ENCODE peak calls at places on chromosome 5, in eight cellular contexts. M is fibroblast of the aortic adventitia, T is AG10803, V is heart left ventricle, L is AG04449, W is cardiac fibroblast, X is osteocyte, U is lower lobe of right lung. P is an unnamed sample.
A peak's percentile ranks its signal among the peaks of the same experiment; 100 is the strongest.

GRCh38 chr5:112691758-112692157 is 45.9 kb upstream of the APC start:
- DNase-seq in M (peak; percentile 54), V (no peak), L (no peak), T (no peak), U (no peak), W (peak; percentile 70), X (no peak), P (peak; percentile 25)

GRCh38 chr5:177457239-177458121 is 10.9 kb downstream of the PRR7 start:
- DNase-seq in X (peak; percentile 95), W (peak; percentile 97), V (peak; percentile 87), T (peak; percentile 96), L (peak; percentile 71), M (peak; percentile 95), U (peak; percentile 83), P (peak; percentile 92)

GRCh38 chr5:80711216-80711615 is 56.4 kb upstream of the DHFR start:
- DNase-seq in U (no peak), X (no peak), W (no peak), V (no peak), M (no peak), L (no peak), T (no peak), P (no peak)

GRCh38 chr5:78288246-78288645 is 6.3 kb downstream of the AP3B1 start:
- DNase-seq in L (no peak), T (no peak), W (peak; percentile 17), M (no peak), U (no peak), X (no peak), V (no peak), P (no peak)

GRCh38 chr5:143355710-143356109 is 47.8 kb downstream of the NR3C1 start:
- DNase-seq in M (peak; percentile 95), L (peak; percentile 74), U (no peak), V (peak; percentile 74), T (peak; percentile 92), W (peak; percentile 97), X (no peak), P (no peak)

GRCh38 chr5:179907570-179908324 is at the start of gene TBC1D9B:
- DNase-seq in X (no peak), L (no peak), M (peak; percentile 65), U (peak; percentile 82), V (peak; percentile 80), W (peak; percentile 62), T (peak; percentile 61), P (peak; percentile 90)

GRCh38 chr5:103674321-103674720 is 111.7 kb upstream of the NUDT12 start:
- DNase-seq in V (no peak), W (no peak), X (no peak), M (peak; percentile 0), U (no peak), L (no peak), T (no peak), P (no peak)

GRCh38 chr5:176438959-176439757 is 9.0 kb upstream of the FAF2 start:
- DNase-seq in T (peak; percentile 62), V (no peak), W (peak; percentile 70), L (peak; percentile 52), M (no peak), U (no peak), X (no peak), P (no peak)

GRCh38 chr5:168076561-168076991 is 214.9 kb upstream of the WWC1 start:
- DNase-seq in X (peak; percentile 88), T (peak; percentile 96), W (peak; percentile 14), V (peak; percentile 57), L (peak; percentile 79), U (peak; percentile 53), M (peak; percentile 14), P (no peak)

GRCh38 chr5:50667079-50667652 is 729 bp downstream of the PARP8 start:
- DNase-seq in T (peak; percentile 48), X (no peak), M (peak; percentile 54), V (peak; percentile 71), L (no peak), U (peak; percentile 82), W (peak; percentile 69), P (peak; percentile 20)

GRCh38 chr5:20556364-20556763 is 568.4 kb upstream of the CDH18 start:
- DNase-seq in U (no peak), V (no peak), X (no peak), L (no peak), W (peak; percentile 42), M (peak; percentile 30), T (no peak), P (no peak)

GRCh38 chr5:27137329-27137728 is 98.9 kb upstream of the CDH9 start:
- DNase-seq in W (no peak), M (no peak), X (no peak), V (no peak), L (no peak), T (no peak), U (no peak), P (no peak)

GRCh38 chr5:179187681-179188575 is 127.8 kb downstream of the ZNF354C start:
- DNase-seq in T (no peak), W (no peak), U (peak; percentile 19), X (no peak), M (no peak), V (no peak), L (no peak), P (no peak)

GRCh38 chr5:14781106-14781505 is 90.5 kb downstream of the ANKH start:
- DNase-seq in V (no peak), L (no peak), M (no peak), T (no peak), W (no peak), X (no peak), U (no peak), P (peak; percentile 33)

GRCh38 chr5:39055760-39056393 is 18.3 kb downstream of the RICTOR start:
- DNase-seq in W (no peak), V (no peak), U (no peak), L (no peak), X (no peak), M (no peak), T (peak; percentile 9), P (no peak)

GRCh38 chr5:27315541-27316282 is 277.3 kb upstream of the CDH9 start:
- DNase-seq in V (no peak), L (peak; percentile 45), T (peak; percentile 77), W (peak; percentile 73), M (peak; percentile 75), U (no peak), X (no peak), P (no peak)

DNA sequence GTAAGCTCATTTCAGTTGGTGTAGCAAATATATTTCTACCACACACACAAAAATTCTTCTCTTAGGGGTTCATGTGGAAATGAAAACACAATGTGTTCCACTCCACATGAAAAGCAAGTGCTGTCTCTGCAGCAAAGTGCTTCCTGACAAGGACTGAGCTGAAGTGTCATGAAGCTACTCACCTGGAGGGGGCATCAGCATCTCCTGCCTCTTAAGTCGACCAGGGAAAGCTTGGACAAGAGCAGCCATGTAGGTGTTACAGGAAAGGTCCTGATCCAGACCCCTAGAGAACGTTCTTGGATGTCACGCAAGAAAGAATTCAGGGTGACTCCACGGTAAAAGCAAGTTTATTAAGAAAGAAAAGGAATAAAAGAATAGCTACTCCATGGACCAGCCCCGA is 62.8 kb downstream of the SV2C start:
- DNase-seq in V (no peak), M (peak; percentile 1), L (no peak), U (no peak), X (no peak), W (no peak), T (no peak), P (peak; percentile 18)
- TF ChIP-seq CTCF in V (no peak), M (no peak), L (no peak), U (no peak), X (peak; percentile 8), W (no peak), T (no peak), P (peak; percentile 24)

GRCh38 chr5:119743927-119744326 is 114.6 kb downstream of the FAM170A start:
- DNase-seq in U (no peak), M (peak; percentile 40), T (peak; percentile 3), W (peak; percentile 65), X (no peak), V (no peak), L (no peak), P (peak; percentile 47)
- TF ChIP-seq CTCF in U (peak; percentile 32), M (peak; percentile 31), T (no peak), W (peak; percentile 30), X (peak; percentile 42), V (peak; percentile 17), L (no peak), P (peak; percentile 69)

GRCh38 chr5:130198927-130199326 is 294.7 kb downstream of the CHSY3 start:
- DNase-seq in V (no peak), X (no peak), M (peak; percentile 32), W (peak; percentile 58), L (no peak), T (peak; percentile 30), U (no peak), P (peak; percentile 7)
- TF ChIP-seq CTCF in V (no peak), X (peak; percentile 40), M (peak; percentile 24), W (peak; percentile 42), L (peak; percentile 26), T (peak; percentile 47), U (no peak), P (no peak)

DNA sequence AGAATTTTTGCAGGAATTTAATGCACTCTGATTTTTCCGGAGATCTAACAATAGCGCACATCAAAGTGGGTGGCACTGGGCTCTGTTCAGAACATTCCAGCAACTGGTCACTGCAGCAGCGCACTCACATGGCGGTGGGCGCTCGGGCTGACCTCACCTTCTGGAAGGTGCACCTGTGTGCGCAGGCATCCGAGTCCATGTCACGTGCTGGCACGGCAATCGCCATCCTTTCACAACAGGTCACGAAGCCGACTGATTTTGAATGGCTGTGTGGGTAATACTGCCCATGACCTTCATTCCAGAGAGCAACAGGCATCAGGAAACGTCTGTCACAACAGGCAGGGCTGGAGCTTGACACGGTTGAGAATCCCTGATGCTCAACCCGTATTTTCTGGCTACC is 18.7 kb upstream of the CLPTM1L start:
- DNase-seq in L (no peak), U (no peak), M (no peak), T (no peak), V (no peak), W (no peak), X (no peak), P (no peak)
- TF ChIP-seq CTCF in L (no peak), U (no peak), M (no peak), T (no peak), V (no peak), W (no peak), X (no peak), P (no peak)

GRCh38 chr5:133365326-133365725 is 247.0 kb downstream of the FSTL4 start:
- DNase-seq in U (no peak), X (peak; percentile 72), M (no peak), V (no peak), L (no peak), W (no peak), T (no peak), P (no peak)
- TF ChIP-seq CTCF in U (no peak), X (no peak), M (peak; percentile 6), V (no peak), L (peak; percentile 7), W (peak; percentile 9), T (no peak), P (no peak)

DNA sequence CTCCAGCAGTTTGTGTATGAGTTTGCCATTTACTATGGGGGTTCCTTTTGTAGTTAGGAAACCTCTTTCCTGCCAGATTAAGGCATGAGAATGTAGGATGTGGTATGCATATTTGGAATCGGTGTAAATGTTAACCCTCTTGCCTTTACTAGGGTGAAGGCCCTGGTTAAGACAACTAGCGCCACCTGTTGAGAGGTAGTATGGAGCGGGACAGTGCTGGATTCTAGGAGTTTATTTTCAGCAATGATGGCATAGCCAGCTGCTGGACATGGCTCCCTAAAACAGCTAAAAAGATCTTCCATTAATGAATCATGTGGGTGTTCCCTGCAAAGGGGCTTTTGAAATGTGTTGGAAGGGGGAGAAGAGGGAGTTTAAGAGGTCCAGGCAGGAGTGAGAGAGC is 30.7 kb upstream of the GPX3 start:
- DNase-seq in W (peak; percentile 10), M (no peak), V (no peak), T (no peak), X (no peak), U (no peak), L (no peak), P (no peak)
- TF ChIP-seq CTCF in W (peak; percentile 23), M (no peak), V (no peak), T (no peak), X (no peak), U (no peak), L (no peak), P (no peak)

GRCh38 chr5:2690293-2690692 is 61.2 kb downstream of the IRX2 start:
- DNase-seq in T (no peak), U (no peak), W (no peak), M (no peak), V (no peak), L (no peak), X (no peak), P (no peak)
- TF ChIP-seq CTCF in T (no peak), U (no peak), W (no peak), M (no peak), V (no peak), L (no peak), X (no peak), P (no peak)

P was measured in GM10248.